ENCODE peak calls at places on chromosomes 4 and X, in four cellular contexts. O is esophagus squamous epithelium, X is esophagus muscularis mucosa, B is tibial artery. F is an unnamed sample.
A peak's percentile ranks its signal among the peaks of the same experiment; 100 is the strongest.

GRCh38 chr4:186617921-186618320 is 62.6 kb upstream of the MTNR1A start:
- DNase-seq in O (no peak), X (peak; percentile 64), B (no peak), F (no peak)

GRCh38 chrX:144798972-144799371 is 448.3 kb upstream of the SPANXN1 start:
- DNase-seq in O (no peak), X (no peak), B (no peak), F (no peak)

GRCh38 chr4:37225778-37226177 is 18.8 kb upstream of the NWD2 start:
- DNase-seq in O (no peak), X (no peak), B (no peak), F (no peak)

GRCh38 chr4:14264437-14264836 is 636.9 kb upstream of the BOD1L1 start:
- DNase-seq in O (no peak), X (no peak), B (no peak), F (no peak)

GRCh38 chr4:88814043-88814617 is 116.5 kb upstream of the NAP1L5 start:
- DNase-seq in O (no peak), X (no peak), B (no peak), F (no peak)

GRCh38 chrX:1600406-1601050 is 9.1 kb downstream of the AKAP17A start:
- DNase-seq in O (no peak), X (no peak), B (peak; percentile 56), F (peak; percentile 74)

GRCh38 chr4:101198741-101199339 is 148.5 kb downstream of the PPP3CA start:
- DNase-seq in O (no peak), X (no peak), B (no peak), F (no peak)

GRCh38 chr4:60366661-60367060 is 833.5 kb upstream of the ADGRL3 start:
- DNase-seq in O (no peak), X (no peak), B (no peak), F (no peak)

GRCh38 chrX:69152398-69152797 is 12.9 kb downstream of the PJA1 start:
- DNase-seq in O (no peak), X (peak; percentile 29), B (no peak), F (no peak)

GRCh38 chr4:159281781-159282180 is 178.9 kb downstream of the RAPGEF2 start:
- DNase-seq in O (no peak), X (no peak), B (no peak), F (no peak)

GRCh38 chr4:7831330-7831729 is 108.3 kb downstream of the AFAP1 start:
- DNase-seq in O (no peak), X (no peak), B (no peak), F (no peak)

GRCh38 chrX:68018248-68019203 is 414.8 kb downstream of the OPHN1 start:
- DNase-seq in O (no peak), X (no peak), B (no peak), F (no peak)

GRCh38 chr4:6963139-6963611 is 53.5 kb downstream of the TBC1D14 start:
- DNase-seq in O (no peak), X (peak; percentile 84), B (peak; percentile 61), F (no peak)

GRCh38 chr4:150342945-150343344 is 239.0 kb upstream of the MAB21L2 start:
- DNase-seq in O (no peak), X (no peak), B (no peak), F (peak; percentile 36)

GRCh38 chr4:41303372-41304118 is 46.8 kb downstream of the UCHL1 start:
- DNase-seq in O (no peak), X (no peak), B (no peak), F (no peak)

GRCh38 chrX:154411322-154411980 is at the start of gene TAFAZZIN:
- DNase-seq in O (no peak), X (no peak), B (peak; percentile 87), F (peak; percentile 93)

GRCh38 chrX:16240231-16240905 is 73.1 kb downstream of the MAGEB17 start:
- DNase-seq in O (no peak), X (no peak), B (no peak), F (no peak)

GRCh38 chrX:44992775-44993174 is 119.8 kb downstream of the KDM6A start:
- DNase-seq in O (no peak), X (no peak), B (no peak), F (no peak)

GRCh38 chr4:123876122-123876521 is 479.5 kb downstream of the SPRY1 start:
- DNase-seq in O (no peak), X (no peak), B (no peak), F (no peak)

GRCh38 chr4:8162625-8163024 is 4.0 kb upstream of the ABLIM2 start:
- DNase-seq in O (no peak), X (no peak), B (no peak), F (peak; percentile 11)

GRCh38 chrX:18640686-18641085 is 31.2 kb downstream of the RS1 start:
- DNase-seq in O (no peak), X (no peak), B (no peak), F (no peak)

GRCh38 chrX:13007519-13008188 is 32.7 kb downstream of the TMSB4X start:
- DNase-seq in O (no peak), X (no peak), B (no peak), F (no peak)

GRCh38 chr4:59161249-59161648 is 2038.9 kb upstream of the ADGRL3 start:
- DNase-seq in O (no peak), X (no peak), B (no peak), F (no peak)

GRCh38 chr4:103197765-103198110 is 405 bp downstream of the CENPE start:
- DNase-seq in O (no peak), X (no peak), B (no peak), F (no peak)

GRCh38 chr4:14607578-14607977 is 394.7 kb upstream of the CPEB2 start:
- DNase-seq in O (no peak), X (no peak), B (no peak), F (no peak)

GRCh38 chr4:110619401-110620247 is 3.3 kb downstream of the PITX2 start:
- DNase-seq in O (no peak), X (no peak), B (no peak), F (peak; percentile 69)

GRCh38 chr4:132548463-132548862 is 600.6 kb upstream of the PCDH10 start:
- DNase-seq in O (no peak), X (no peak), B (no peak), F (no peak)

GRCh38 chr4:176320340-176320975 is 692 bp downstream of the SPCS3 start:
- DNase-seq in O (peak; percentile 77), X (peak; percentile 95), B (peak; percentile 93), F (peak; percentile 94)

GRCh38 chr4:133996431-133997121 is 205.0 kb downstream of the PABPC4L start:
- DNase-seq in O (no peak), X (no peak), B (no peak), F (no peak)

GRCh38 chrX:100931218-100931924 is 2.7 kb upstream of the XKRX start:
- DNase-seq in O (no peak), X (no peak), B (no peak), F (no peak)

GRCh38 chr4:186927624-186928023 is 204.0 kb upstream of the FAT1 start:
- DNase-seq in O (no peak), X (no peak), B (no peak), F (no peak)

GRCh38 chr4:42083816-42084215 is 68.6 kb downstream of the BEND4 start:
- DNase-seq in O (no peak), X (no peak), B (no peak), F (no peak)

GRCh38 chr4:1176398-1177273 is 4.3 kb upstream of the SPON2 start:
- DNase-seq in O (no peak), X (no peak), B (no peak), F (peak; percentile 59)

GRCh38 chr4:1172971-1173757 is 781 bp upstream of the SPON2 start:
- DNase-seq in O (no peak), X (peak; percentile 81), B (peak; percentile 73), F (peak; percentile 67)

GRCh38 chr4:1177274-1178141 is 5.1 kb upstream of the SPON2 start:
- DNase-seq in O (no peak), X (no peak), B (peak; percentile 62), F (no peak)

GRCh38 chr4:1175635-1176229 is 3.3 kb upstream of the SPON2 start:
- DNase-seq in O (no peak), X (no peak), B (no peak), F (no peak)

DNA sequence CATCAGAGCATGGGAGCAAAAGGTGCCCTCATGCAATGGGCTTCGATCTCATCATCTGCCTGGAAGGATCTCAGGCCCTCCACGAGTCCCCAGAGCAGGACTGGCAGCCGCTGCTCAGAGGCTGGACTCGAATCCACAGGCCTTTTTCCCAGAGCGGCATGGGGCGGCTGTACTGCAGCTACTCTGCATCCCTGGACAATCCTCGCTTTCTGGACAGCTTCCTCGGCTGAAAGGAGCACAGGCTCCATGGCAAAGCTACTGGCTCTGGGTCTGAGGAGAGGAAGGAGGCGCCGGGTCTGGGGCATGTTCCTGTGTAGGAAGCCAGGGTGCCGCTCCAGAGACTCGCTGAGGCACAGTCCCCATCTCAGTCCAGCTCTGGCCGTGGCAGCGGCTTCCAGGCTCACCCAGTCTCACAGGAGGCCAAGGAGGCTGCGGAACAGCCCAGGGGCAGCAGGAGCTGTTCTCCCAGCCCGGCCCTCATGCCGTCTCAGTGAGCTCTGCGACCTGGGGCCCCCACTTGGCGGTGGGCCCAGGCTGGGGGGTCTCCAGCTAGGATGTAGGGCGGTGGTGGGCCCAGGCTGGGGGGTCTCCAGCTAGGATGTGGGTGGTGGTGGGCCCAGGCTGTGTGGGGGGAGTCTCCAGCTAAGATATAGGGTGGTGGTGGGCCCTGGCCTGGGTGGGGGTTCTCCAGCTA is 2.7 kb upstream of the SPON2 start:
- DNase-seq in O (no peak), X (peak; percentile 89), B (peak; percentile 68), F (peak; percentile 64)
- H3K4me1 ChIP-seq in O (peaks cover 75% of the 10 kb centered on the region), X (peaks cover 47% of the 10 kb centered on the region), B (no peaks in the 10 kb centered on the region), F (peaks cover 27% of the 10 kb centered on the region)

GRCh38 chr4:155819066-155819465 is 47.0 kb downstream of the ASIC5 start:
- DNase-seq in O (no peak), X (no peak), B (no peak), F (no peak)
- H3K4me1 ChIP-seq in O (peaks cover 10% of the 10 kb centered on the region), X (no peaks in the 10 kb centered on the region), B (no peaks in the 10 kb centered on the region), F (no peaks in the 10 kb centered on the region)

DNA sequence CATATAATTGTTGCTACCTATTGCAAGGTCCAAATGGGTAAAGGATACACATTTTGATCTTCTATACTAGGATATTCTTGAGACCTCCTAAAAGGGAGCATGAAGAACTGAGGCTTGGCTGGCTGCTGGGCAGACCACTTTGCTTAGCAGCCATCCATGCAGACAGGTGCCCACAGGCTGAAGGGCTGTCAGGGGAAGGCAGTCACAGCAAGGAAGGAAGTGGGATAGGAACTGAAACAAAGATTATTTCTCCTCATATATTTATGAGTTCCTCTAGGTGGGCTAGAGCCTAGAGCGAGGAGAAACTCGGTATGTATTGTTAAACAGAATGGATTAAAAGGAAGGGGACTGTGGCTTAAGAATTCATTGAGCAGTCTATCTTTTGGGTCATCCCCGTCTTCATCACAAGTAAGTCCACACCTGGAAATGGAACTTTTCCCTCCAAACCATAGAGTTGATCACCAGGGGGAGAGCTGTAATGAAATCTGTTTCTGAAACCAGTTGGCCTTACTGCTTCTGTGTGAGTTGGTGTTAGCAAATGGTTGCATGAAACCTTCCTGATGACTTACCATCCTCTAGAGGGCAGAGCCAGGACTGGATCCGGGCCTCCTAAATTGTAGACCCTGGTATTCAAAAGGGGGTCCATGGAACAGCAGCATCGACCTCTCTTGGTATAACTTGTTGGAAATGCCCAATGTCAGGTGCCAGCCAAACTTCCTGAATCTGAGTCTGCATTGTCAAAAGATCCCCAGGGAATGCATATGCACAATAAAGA is 42.3 kb downstream of the AFF2 start:
- DNase-seq in O (no peak), X (no peak), B (no peak), F (no peak)
- H3K4me1 ChIP-seq in O (no peaks in the 10 kb centered on the region), X (no peaks in the 10 kb centered on the region), B (no peaks in the 10 kb centered on the region), F (no peaks in the 10 kb centered on the region)

GRCh38 chr4:73902038-73902637 is 32.9 kb downstream of the CXCL1 start:
- DNase-seq in O (no peak), X (no peak), B (no peak), F (no peak)

GRCh38 chr4:73904491-73904890 is 35.3 kb downstream of the CXCL1 start:
- DNase-seq in O (no peak), X (no peak), B (no peak), F (no peak)

GRCh38 chr4:73897380-73898136 is 28.4 kb downstream of the CXCL1 start:
- DNase-seq in O (no peak), X (no peak), B (no peak), F (no peak)

GRCh38 chr4:73899321-73899720 is 30.1 kb downstream of the CXCL1 start:
- DNase-seq in O (no peak), X (no peak), B (no peak), F (no peak)

GRCh38 chr4:73901031-73901430 is 31.8 kb downstream of the CXCL1 start:
- DNase-seq in O (no peak), X (no peak), B (no peak), F (peak; percentile 37)
- H3K4me1 ChIP-seq in O (no peaks in the 10 kb centered on the region), X (no peaks in the 10 kb centered on the region), B (no peaks in the 10 kb centered on the region), F (no peaks in the 10 kb centered on the region)

F was measured in left lung.